ENCODE peak calls at places on chromosomes 13 and 19, in four cellular contexts. H is 8988T; T is activated CD4-positive, alpha-beta T cell treated with anti-CD3 and anti-CD28 coated beads for 1 hour; W is EH. Q is an unnamed sample.

GRCh38 chr13:22278336-22278929 is 607.6 kb downstream of the FGF9 start:
- DNase-seq in W (peak), H (no peak), T (peak), Q (peak)

GRCh38 chr13:60175571-60175970 is 11.8 kb upstream of the DIAPH3 start:
- DNase-seq in H (no peak), T (no peak), W (no peak), Q (no peak)

GRCh38 chr13:39281539-39282150 is 243.4 kb downstream of the NHLRC3 start:
- DNase-seq in T (no peak), W (no peak), H (no peak), Q (peak)

GRCh38 chr19:33887891-33888290 is 91.2 kb downstream of the KCTD15 start:
- DNase-seq in W (no peak), T (no peak), H (no peak), Q (no peak)

GRCh38 chr19:16244091-16244490 is 46.4 kb downstream of the AP1M1 start:
- DNase-seq in W (peak), H (no peak), T (no peak), Q (peak)

GRCh38 chr13:42747399-42747873 is 33.9 kb upstream of the FAM216B start:
- DNase-seq in T (no peak), H (no peak), W (peak), Q (peak)

GRCh38 chr19:21092107-21092506 is 10.1 kb downstream of the ZNF714 start:
- DNase-seq in H (no peak), T (no peak), W (peak), Q (peak)

GRCh38 chr13:72062566-72062965 is 195.6 kb upstream of the DACH1 start:
- DNase-seq in T (no peak), W (no peak), H (no peak), Q (no peak)

GRCh38 chr19:40411125-40411842 is 1.9 kb downstream of the PRX start:
- DNase-seq in T (no peak), H (no peak), W (peak), Q (no peak)

GRCh38 chr19:48443731-48444128 is 2.1 kb upstream of the GRWD1 start:
- DNase-seq in H (no peak), T (no peak), W (no peak), Q (no peak)

GRCh38 chr13:110316196-110316595 is 9.1 kb downstream of the COL4A2 start:
- DNase-seq in H (no peak), W (no peak), T (no peak), Q (no peak)

GRCh38 chr19:3673506-3674439 is 26.5 kb downstream of the PIP5K1C start:
- DNase-seq in T (no peak), W (no peak), H (no peak), Q (no peak)

GRCh38 chr19:15255359-15255990 is 23.2 kb upstream of the EPHX3 start:
- DNase-seq in W (no peak), T (no peak), H (no peak), Q (no peak)

GRCh38 chr13:73837147-73837546 is 297.1 kb downstream of the KLF12 start:
- DNase-seq in W (no peak), T (no peak), H (no peak), Q (no peak)

GRCh38 chr13:32501058-32501457 is 37.5 kb downstream of the N4BP2L2 start:
- DNase-seq in H (no peak), T (no peak), W (no peak), Q (no peak)

GRCh38 chr19:4488496-4488895 is 16.4 kb downstream of the HDGFL2 start:
- DNase-seq in W (no peak), H (no peak), T (no peak), Q (no peak)

GRCh38 chr13:103067751-103068563 is 1.7 kb upstream of the SLC10A2 start:
- DNase-seq in H (no peak), W (no peak), T (no peak), Q (no peak)

GRCh38 chr19:19276851-19277250 is 3.8 kb upstream of the TM6SF2 start:
- DNase-seq in W (no peak), T (no peak), H (no peak), Q (no peak)

Q was measured in fibroblast of the aortic adventitia.